ENCODE peak calls at places on chromosomes 2 and 18, in five cellular contexts. T is bronchial epithelial cell, A is PC-9, Q is right lobe of liver, E is uterus. M is an unnamed sample.

GRCh38 chr2:191580581-191580980 is 97.4 kb upstream of the NABP1 start:
- DNase-seq in T (no peak), E (no peak), Q (no peak), A (no peak), M (no peak)

GRCh38 chr2:174614261-174614660 is 16.7 kb upstream of the WIPF1 start:
- DNase-seq in A (peak), E (no peak), Q (no peak), T (peak), M (no peak)

GRCh38 chr18:79523221-79523737 is 127.5 kb downstream of the NFATC1 start:
- DNase-seq in E (no peak), A (no peak), Q (no peak), T (no peak), M (no peak)

GRCh38 chr2:70977605-70978205 is 725 bp upstream of the ANKRD53 start:
- DNase-seq in Q (no peak), E (peak), T (peak), A (no peak), M (no peak)

GRCh38 chr2:28736034-28736433 is 15.6 kb upstream of the PPP1CB start:
- DNase-seq in T (no peak), Q (peak), E (peak), A (no peak), M (no peak)

GRCh38 chr2:28991462-28991861 is 10.4 kb downstream of the TOGARAM2 start:
- DNase-seq in Q (no peak), A (no peak), T (no peak), E (no peak), M (no peak)

GRCh38 chr2:160365691-160366367 is 127.8 kb downstream of the RBMS1 start:
- DNase-seq in A (no peak), Q (no peak), T (no peak), E (peak), M (no peak)

GRCh38 chr2:224561234-224562005 is 23.7 kb downstream of the CUL3 start:
- DNase-seq in E (no peak), A (no peak), T (no peak), Q (no peak), M (no peak)

GRCh38 chr2:212249451-212249850 is 289.2 kb downstream of the ERBB4 start:
- DNase-seq in T (peak), Q (no peak), E (no peak), A (no peak), M (no peak)
- TF ChIP-seq CTCF in T (peak), Q (no peak), E (no peak), A (peak), M (peak)

DNA sequence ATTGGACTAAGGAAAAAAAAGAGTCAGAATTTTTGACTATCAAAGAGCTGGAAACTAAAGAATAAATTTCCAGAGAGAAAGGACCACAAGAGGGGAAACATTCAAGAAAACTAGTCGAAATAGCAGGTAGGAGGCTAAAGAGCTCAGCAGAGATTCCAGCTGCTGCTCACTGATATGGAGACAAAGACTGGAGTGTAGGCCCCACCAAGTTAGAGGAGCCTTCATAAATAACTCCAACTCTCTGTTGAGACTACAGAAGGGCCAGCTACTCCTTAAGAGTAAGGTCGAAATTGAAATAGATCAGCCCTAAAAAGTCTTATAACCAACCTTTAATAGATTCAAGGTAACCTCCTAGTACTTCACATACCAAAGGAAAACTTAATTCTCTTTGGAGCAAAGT is 31.1 kb downstream of the SS18 start:
- DNase-seq in Q (no peak), A (no peak), E (no peak), T (no peak), M (no peak)
- TF ChIP-seq CTCF in Q (no peak), A (no peak), E (no peak), T (no peak), M (no peak)

GRCh38 chr2:99154643-99155536 is at the start of the genes LIPT1 and TSGA10:
- DNase-seq in E (peak), Q (peak), T (peak), A (peak), M (peak)
- TF ChIP-seq CTCF in E (peak), Q (no peak), T (peak), A (peak), M (peak)

GRCh38 chr18:5542393-5543035 is 1.3 kb downstream of the EPB41L3 start:
- DNase-seq in E (no peak), A (no peak), T (no peak), Q (peak), M (no peak)

GRCh38 chr18:5543036-5543671 is 643 bp downstream of the EPB41L3 start:
- DNase-seq in E (no peak), A (no peak), Q (no peak), T (no peak), M (no peak)

GRCh38 chr18:5543854-5544389 is at the start of gene EPB41L3:
- DNase-seq in Q (peak), A (no peak), E (peak), T (no peak), M (no peak)

DNA sequence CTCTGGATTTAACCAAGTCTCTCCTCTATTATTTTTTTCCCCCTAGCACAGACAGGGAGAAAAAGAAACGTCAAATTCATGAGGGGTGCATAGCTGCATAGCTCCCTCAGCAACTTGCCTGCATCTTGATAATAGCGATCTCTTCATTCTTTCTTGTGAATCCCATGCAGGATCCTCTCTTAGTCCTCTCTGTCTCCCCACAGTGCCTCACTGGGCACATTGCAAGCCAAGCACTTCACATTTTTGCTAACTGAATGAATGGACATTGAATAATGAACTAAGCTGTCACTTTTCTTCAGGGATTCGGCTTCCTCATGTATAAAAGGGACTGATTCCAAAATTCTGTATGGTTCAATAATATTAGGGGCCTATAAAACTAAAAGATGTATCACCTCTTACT is 2.9 kb upstream of the EPB41L3 start:
- DNase-seq in Q (no peak), E (no peak), A (no peak), T (peak), M (no peak)
- TF ChIP-seq CTCF in Q (no peak), E (peak), A (no peak), T (no peak), M (peak)

DNA sequence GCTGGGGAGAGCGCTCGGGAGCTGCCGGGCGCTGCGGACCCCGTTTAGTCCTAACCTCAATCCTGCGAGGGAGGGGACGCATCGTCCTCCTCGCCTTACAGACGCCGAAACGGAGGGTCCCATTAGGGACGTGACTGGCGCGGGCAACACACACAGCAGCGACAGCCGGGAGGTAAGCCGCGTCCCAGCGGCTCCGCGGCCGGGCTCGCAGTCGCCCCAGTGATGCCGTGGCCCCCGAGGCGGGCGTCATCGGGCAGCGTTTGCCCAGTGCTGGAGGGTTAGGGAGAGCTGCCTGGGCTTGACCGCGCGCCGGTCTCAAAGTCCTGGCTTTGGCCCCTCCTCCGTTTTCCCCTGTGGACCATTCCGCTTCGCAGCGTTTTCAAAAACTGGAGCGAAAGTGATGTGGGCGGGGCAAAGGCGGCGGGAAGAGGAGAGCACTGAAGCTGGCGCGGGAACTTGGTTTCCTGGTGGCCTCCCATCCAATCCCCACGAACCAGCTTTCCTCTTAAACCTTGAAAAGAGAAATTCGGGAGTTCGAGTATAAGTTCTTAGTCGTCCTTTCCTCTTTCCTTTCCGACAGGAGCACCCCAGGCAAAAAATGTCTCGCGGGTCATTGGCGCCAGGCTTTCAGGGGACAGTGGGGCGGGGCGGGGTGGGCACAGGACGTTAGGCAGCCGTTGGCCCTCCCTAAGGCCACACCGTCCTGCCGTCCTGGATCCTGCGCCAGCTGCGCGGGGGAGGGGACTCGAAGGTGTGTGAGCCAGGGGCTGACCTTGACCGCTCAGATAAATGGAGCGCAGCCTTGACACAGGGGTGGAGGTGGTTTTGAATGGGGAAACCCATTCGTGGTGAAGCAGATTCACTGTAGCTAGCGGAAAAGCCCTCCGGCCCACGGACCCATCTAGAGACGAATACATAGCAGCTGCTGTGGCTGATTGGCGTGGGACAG is 819 bp downstream of the TYMS start:
- DNase-seq in T (peak), Q (peak), A (peak), E (peak), M (no peak)
- TF ChIP-seq CTCF in T (no peak), Q (no peak), A (no peak), E (no peak), M (peak)

DNA sequence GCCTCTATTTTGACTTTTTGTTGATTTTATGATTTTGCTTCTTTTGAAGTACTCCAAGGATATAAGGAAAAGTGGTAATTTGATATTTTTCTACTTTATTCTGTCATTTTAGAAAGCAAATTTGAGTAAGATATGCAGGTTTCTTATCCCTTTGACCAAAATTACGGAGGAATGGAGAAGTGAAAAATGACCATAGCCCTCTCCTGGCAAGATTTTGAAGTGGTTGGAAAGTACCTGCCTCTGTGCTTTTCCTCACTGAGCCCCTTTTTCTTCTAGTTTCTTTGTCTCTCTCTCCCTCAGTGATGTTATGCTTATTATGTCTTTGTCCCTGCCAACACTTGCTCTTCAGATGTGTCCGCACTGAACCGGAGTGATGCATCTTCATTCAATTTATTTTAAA is 898.1 kb downstream of the EPHA4 start:
- DNase-seq in T (no peak), E (no peak), A (no peak), Q (no peak), M (no peak)
- TF ChIP-seq CTCF in T (peak), E (no peak), A (no peak), Q (no peak), M (peak)

DNA sequence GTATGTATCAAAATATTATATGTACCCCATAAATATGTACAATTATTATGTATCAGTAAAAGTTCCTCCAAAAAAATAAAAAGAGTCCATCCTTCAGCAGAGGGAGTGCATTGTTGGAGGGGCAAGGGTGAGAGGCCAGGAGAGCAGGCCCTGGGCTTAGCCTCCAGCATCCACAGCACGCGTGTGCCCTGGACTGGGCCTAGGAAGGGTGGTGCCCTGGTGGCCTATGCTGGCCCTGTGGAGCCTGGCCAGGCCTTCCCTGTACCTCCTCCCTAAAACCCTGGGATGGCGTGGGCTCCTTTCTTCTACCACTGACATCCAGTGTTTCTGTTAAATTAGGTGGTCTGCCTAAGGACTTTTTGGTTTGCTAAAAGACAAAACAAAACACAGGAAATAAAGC is 93.4 kb downstream of the SH3RF3 start:
- DNase-seq in T (no peak), A (no peak), Q (no peak), E (no peak), M (no peak)
- TF ChIP-seq CTCF in T (no peak), A (no peak), Q (no peak), E (no peak), M (no peak)

DNA sequence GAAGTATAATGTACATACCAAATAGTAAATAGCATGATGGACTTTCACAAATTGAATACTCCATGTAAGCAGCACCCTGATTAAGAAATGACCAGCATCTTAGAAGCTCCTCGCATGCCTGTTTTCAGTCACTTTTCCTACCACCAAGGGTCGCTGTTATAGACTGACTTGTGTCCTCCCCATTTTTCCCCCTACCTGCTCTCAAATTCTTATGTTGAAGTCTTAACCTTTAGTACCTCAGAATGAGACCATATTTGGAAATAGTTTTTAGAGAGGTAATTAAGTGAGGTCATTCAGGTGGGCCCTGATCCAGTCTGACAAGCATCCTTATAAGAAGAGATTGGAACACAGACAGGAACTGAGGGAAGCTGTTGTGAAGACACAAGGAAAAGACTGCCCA is 125.9 kb downstream of the LYPD6 start:
- DNase-seq in A (no peak), E (no peak), Q (no peak), T (no peak), M (no peak)
- TF ChIP-seq CTCF in A (no peak), E (no peak), Q (no peak), T (no peak), M (no peak)

DNA sequence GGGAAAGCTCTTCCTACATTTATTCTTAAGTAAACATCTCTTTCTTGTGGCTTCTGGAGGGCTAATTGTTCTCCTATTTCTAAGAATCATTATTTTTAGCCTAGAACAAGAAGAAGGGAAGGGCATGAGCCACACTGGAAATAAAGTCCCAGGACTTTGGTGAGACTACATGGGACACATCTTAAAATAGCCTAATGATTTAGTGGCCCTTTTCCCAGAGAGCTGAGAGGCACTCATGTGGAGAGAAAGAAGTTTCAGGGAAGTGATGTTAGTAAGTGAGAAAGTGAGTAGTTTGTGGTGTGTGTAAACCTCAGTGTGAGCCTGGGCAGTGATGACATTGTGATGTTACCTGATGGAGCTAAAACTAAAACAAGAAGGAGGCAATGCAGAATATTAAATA is 14.6 kb downstream of the ITGA4 start:
- DNase-seq in E (no peak), A (no peak), T (no peak), Q (no peak), M (no peak)
- TF ChIP-seq CTCF in E (no peak), A (no peak), T (no peak), Q (no peak), M (no peak)